ENCODE peak calls at places on chromosomes 5 and 9, in five cellular contexts. One of them, this sample, is unnamed.

GRCh38 chr5:15571618-15572017 is 71.6 kb downstream of the FBXL7 start:
- DNase-seq in HuH-7.5: no peak
- DNase-seq in activated CD4-positive, alpha-beta T cell treated with anti-CD3 and anti-CD28 coated beads for 24 hours: no peak
- DNase-seq in HS-5: no peak
- DNase-seq in iPS-NIHi11: no peak
- DNase-seq in this sample: no peak

GRCh38 chr5:91281409-91281808 is 101.7 kb downstream of the ARRDC3 start:
- DNase-seq in HuH-7.5: no peak
- DNase-seq in activated CD4-positive, alpha-beta T cell treated with anti-CD3 and anti-CD28 coated beads for 24 hours: no peak
- DNase-seq in HS-5: peak; percentile 71
- DNase-seq in iPS-NIHi11: peak; percentile 17
- DNase-seq in this sample: peak; percentile 60

GRCh38 chr9:122222741-122223140 is 6.0 kb downstream of the LHX6 start:
- DNase-seq in HuH-7.5: no peak
- DNase-seq in activated CD4-positive, alpha-beta T cell treated with anti-CD3 and anti-CD28 coated beads for 24 hours: no peak
- DNase-seq in HS-5: no peak
- DNase-seq in iPS-NIHi11: no peak
- DNase-seq in this sample: no peak

GRCh38 chr9:117184173-117184572 is 230.7 kb downstream of the ASTN2 start:
- DNase-seq in HuH-7.5: no peak
- DNase-seq in activated CD4-positive, alpha-beta T cell treated with anti-CD3 and anti-CD28 coated beads for 24 hours: no peak
- DNase-seq in HS-5: no peak
- DNase-seq in iPS-NIHi11: no peak
- DNase-seq in this sample: peak; percentile 15

GRCh38 chr9:111094433-111095421 is 56.5 kb upstream of the LPAR1 start:
- DNase-seq in HuH-7.5: no peak
- DNase-seq in activated CD4-positive, alpha-beta T cell treated with anti-CD3 and anti-CD28 coated beads for 24 hours: no peak
- DNase-seq in HS-5: peak; percentile 37
- DNase-seq in iPS-NIHi11: no peak
- DNase-seq in this sample: peak; percentile 48

GRCh38 chr5:18216016-18216415 is 581.8 kb downstream of the TAF11L14 start:
- DNase-seq in HuH-7.5: no peak
- DNase-seq in activated CD4-positive, alpha-beta T cell treated with anti-CD3 and anti-CD28 coated beads for 24 hours: no peak
- DNase-seq in HS-5: no peak
- DNase-seq in iPS-NIHi11: no peak
- DNase-seq in this sample: no peak

GRCh38 chr5:171616002-171616780 is 169.4 kb upstream of the SMIM23 start:
- DNase-seq in HuH-7.5: no peak
- DNase-seq in activated CD4-positive, alpha-beta T cell treated with anti-CD3 and anti-CD28 coated beads for 24 hours: no peak
- DNase-seq in HS-5: no peak
- DNase-seq in iPS-NIHi11: peak; percentile 31
- DNase-seq in this sample: peak; percentile 50

GRCh38 chr9:97072285-97072770 is 33.4 kb upstream of the CTSV start:
- DNase-seq in HuH-7.5: no peak
- DNase-seq in activated CD4-positive, alpha-beta T cell treated with anti-CD3 and anti-CD28 coated beads for 24 hours: no peak
- DNase-seq in HS-5: no peak
- DNase-seq in iPS-NIHi11: no peak
- DNase-seq in this sample: no peak

GRCh38 chr5:79301046-79301712 is 65.2 kb downstream of the JMY start:
- DNase-seq in HuH-7.5: no peak
- DNase-seq in activated CD4-positive, alpha-beta T cell treated with anti-CD3 and anti-CD28 coated beads for 24 hours: no peak
- DNase-seq in HS-5: peak; percentile 50
- DNase-seq in iPS-NIHi11: no peak
- DNase-seq in this sample: no peak

GRCh38 chr9:87234854-87235253 is 262.8 kb upstream of the DAPK1 start:
- DNase-seq in HuH-7.5: no peak
- DNase-seq in activated CD4-positive, alpha-beta T cell treated with anti-CD3 and anti-CD28 coated beads for 24 hours: no peak
- DNase-seq in HS-5: no peak
- DNase-seq in iPS-NIHi11: no peak
- DNase-seq in this sample: no peak

GRCh38 chr9:113492343-113493079 is 29.0 kb downstream of the RGS3 start:
- DNase-seq in HuH-7.5: no peak
- DNase-seq in activated CD4-positive, alpha-beta T cell treated with anti-CD3 and anti-CD28 coated beads for 24 hours: no peak
- DNase-seq in HS-5: no peak
- DNase-seq in iPS-NIHi11: no peak
- DNase-seq in this sample: peak; percentile 34

GRCh38 chr5:45038366-45038987 is 229.7 kb downstream of the MRPS30 start:
- DNase-seq in HuH-7.5: no peak
- DNase-seq in activated CD4-positive, alpha-beta T cell treated with anti-CD3 and anti-CD28 coated beads for 24 hours: no peak
- DNase-seq in HS-5: peak; percentile 46
- DNase-seq in iPS-NIHi11: peak; percentile 55
- DNase-seq in this sample: peak; percentile 63

GRCh38 chr9:91567642-91568274 is 144.1 kb upstream of the NFIL3 start:
- DNase-seq in HuH-7.5: no peak
- DNase-seq in activated CD4-positive, alpha-beta T cell treated with anti-CD3 and anti-CD28 coated beads for 24 hours: no peak
- DNase-seq in HS-5: no peak
- DNase-seq in iPS-NIHi11: peak; percentile 0
- DNase-seq in this sample: no peak

This sample was measured in left kidney.